ENCODE peak calls at places on chromosomes 16 and 17, in seven cellular contexts. J is HCT116, O is HepG2, Z is GM12878, E is K562, U is SK-N-SH, Y is H1. K is an unnamed sample.

GRCh38 chr16:84072014-84072413 is 29.4 kb upstream of the SLC38A8 start:
- DNase-seq in J (no peak), O (no peak), Z (no peak), E (no peak), U (no peak), Y (no peak), K (no peak)

GRCh38 chr17:72030067-72030899 is 90.5 kb upstream of the SOX9 start:
- DNase-seq in J (no peak), O (peak), Z (peak), E (no peak), U (no peak), Y (peak), K (peak)

GRCh38 chr16:69709456-69710084 is 16.8 kb downstream of the NQO1 start:
- DNase-seq in J (peak), O (peak), Z (peak), E (peak), U (peak), Y (no peak), K (peak)

GRCh38 chr17:73268582-73269328 is 7.1 kb upstream of the CPSF4L start:
- DNase-seq in J (no peak), O (no peak), Z (no peak), E (no peak), U (peak), Y (no peak), K (peak)

GRCh38 chr17:77615672-77616242 is 342.7 kb upstream of the TNRC6C start:
- DNase-seq in J (no peak), O (no peak), Z (no peak), E (no peak), U (no peak), Y (no peak), K (no peak)

GRCh38 chr17:7885357-7886226 is 3.0 kb upstream of the CHD3 start:
- DNase-seq in J (no peak), O (no peak), Z (no peak), E (peak), U (peak), Y (no peak), K (peak)

GRCh38 chr16:2194852-2195315 is 1.5 kb downstream of the CASKIN1 start:
- DNase-seq in J (no peak), O (peak), Z (peak), E (peak), U (peak), Y (no peak), K (peak)

GRCh38 chr16:87828071-87828971 is 41.0 kb downstream of the SLC7A5 start:
- DNase-seq in J (no peak), O (no peak), Z (no peak), E (no peak), U (no peak), Y (no peak), K (no peak)

GRCh38 chr17:29619251-29619650 is 3.5 kb downstream of the CORO6 start:
- DNase-seq in J (no peak), O (no peak), Z (no peak), E (no peak), U (peak), Y (no peak), K (peak)

GRCh38 chr16:73016488-73016830 is 31.5 kb downstream of the ZFHX3 start:
- DNase-seq in J (no peak), O (no peak), Z (no peak), E (no peak), U (no peak), Y (no peak), K (no peak)

GRCh38 chr17:17139972-17140589 is 66.1 kb downstream of the PLD6 start:
- DNase-seq in J (no peak), O (no peak), Z (no peak), E (no peak), U (no peak), Y (no peak), K (no peak)

GRCh38 chr17:64458756-64459155 is 9.8 kb downstream of the MILR1 start:
- DNase-seq in J (no peak), O (no peak), Z (no peak), E (no peak), U (no peak), Y (no peak), K (no peak)

GRCh38 chr17:64460955-64461354 is 12.0 kb downstream of the MILR1 start:
- DNase-seq in J (no peak), O (no peak), Z (no peak), E (no peak), U (no peak), Y (no peak), K (no peak)

GRCh38 chr17:64459284-64459747 is 10.4 kb downstream of the MILR1 start:
- DNase-seq in J (peak), O (no peak), Z (no peak), E (no peak), U (no peak), Y (no peak), K (no peak)

GRCh38 chr17:64455993-64456885 is 7.3 kb downstream of the MILR1 start:
- DNase-seq in J (no peak), O (no peak), Z (no peak), E (no peak), U (no peak), Y (no peak), K (no peak)

GRCh38 chr17:64457156-64457555 is 8.2 kb downstream of the MILR1 start:
- DNase-seq in J (no peak), O (no peak), Z (no peak), E (no peak), U (no peak), Y (no peak), K (no peak)
- TF ChIP-seq JUND in J (no peak), O (no peak), Z (no peak), E (no peak), U (no peak), Y (no peak), K (no peak)

GRCh38 chr17:48333034-48333491 is 97.0 kb downstream of the SKAP1 start:
- DNase-seq in J (no peak), O (no peak), Z (no peak), E (no peak), U (no peak), Y (no peak), K (no peak)
- TF ChIP-seq JUND in J (no peak), O (no peak), Z (no peak), E (no peak), U (no peak), Y (no peak), K (no peak)

DNA sequence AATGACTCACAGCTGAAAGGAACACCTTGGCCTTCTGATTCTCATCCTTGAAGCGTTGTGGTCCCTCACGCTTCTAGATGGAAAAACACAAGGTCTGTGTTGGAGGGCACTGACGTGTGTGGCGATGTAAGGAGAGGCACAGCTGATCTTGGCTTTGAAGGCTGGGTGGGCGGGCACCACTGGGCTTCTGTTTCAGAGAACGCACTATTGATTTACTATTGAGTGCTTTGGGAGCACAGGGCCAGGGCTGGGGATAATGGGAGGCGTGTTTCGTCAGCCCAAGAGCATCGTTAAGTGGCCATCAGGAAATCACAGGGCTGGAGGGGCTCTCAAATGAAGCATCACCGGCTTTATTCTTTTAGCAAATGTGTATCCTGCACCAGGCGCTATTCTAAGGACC is 70.7 kb downstream of the CMIP start:
- DNase-seq in J (no peak), O (no peak), Z (no peak), E (no peak), U (no peak), Y (no peak), K (no peak)
- TF ChIP-seq JUND in J (no peak), O (no peak), Z (no peak), E (no peak), U (no peak), Y (no peak), K (no peak)

DNA sequence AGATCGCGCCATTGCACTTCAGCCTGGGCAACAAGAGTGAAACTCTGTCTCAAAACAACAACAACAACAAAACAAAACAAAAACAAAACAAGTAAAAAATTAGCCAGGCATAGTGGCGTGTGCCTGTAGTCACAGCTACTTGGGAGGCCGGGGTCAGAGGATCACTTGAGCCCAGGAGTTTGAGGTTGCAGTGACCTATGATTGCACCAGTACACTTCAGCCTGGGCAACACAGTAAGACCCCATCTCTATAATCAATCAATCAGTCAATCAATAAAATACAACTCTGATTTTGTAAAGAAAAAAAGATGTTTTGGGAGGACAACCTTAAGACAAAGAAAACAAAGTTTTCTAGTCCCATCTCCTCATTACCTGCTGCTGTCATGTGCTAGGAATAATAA is 51.9 kb downstream of the MARCHF10 start:
- DNase-seq in J (no peak), O (no peak), Z (no peak), E (no peak), U (no peak), Y (no peak), K (no peak)
- TF ChIP-seq JUND in J (no peak), O (no peak), Z (no peak), E (no peak), U (no peak), Y (no peak), K (no peak)

GRCh38 chr16:78310196-78310595 is 210.7 kb downstream of the WWOX start:
- DNase-seq in J (no peak), O (no peak), Z (no peak), E (no peak), U (no peak), Y (no peak), K (no peak)
- TF ChIP-seq JUND in J (no peak), O (no peak), Z (no peak), E (no peak), U (no peak), Y (no peak), K (no peak)